ENCODE peak calls at places on chromosomes 7 and 10, in four cellular contexts. H, Y, G and J are unnamed samples.

GRCh38 chr7:55063633-55064032 is 44.8 kb downstream of the EGFR start:
- DNase-seq in H (no peak), Y (no peak), G (no peak), J (no peak)

GRCh38 chr7:46847126-46847525 is 734.8 kb downstream of the TNS3 start:
- DNase-seq in H (no peak), Y (no peak), G (no peak), J (no peak)

GRCh38 chr10:108812906-108813305 is 1110.4 kb downstream of the XPNPEP1 start:
- DNase-seq in H (no peak), Y (no peak), G (no peak), J (no peak)

GRCh38 chr10:47322300-47323061 is at the start of gene GDF2:
- DNase-seq in H (no peak), Y (no peak), G (peak; percentile 44), J (no peak)

GRCh38 chr10:1229116-1229515 is 172.9 kb downstream of the WDR37 start:
- DNase-seq in H (no peak), Y (no peak), G (no peak), J (no peak)

GRCh38 chr10:91415816-91416215 is 5.7 kb downstream of the HECTD2 start:
- DNase-seq in H (no peak), Y (no peak), G (no peak), J (no peak)

GRCh38 chr10:78805176-78805575 is 263.6 kb upstream of the ZMIZ1 start:
- DNase-seq in H (peak; percentile 84), Y (no peak), G (no peak), J (no peak)

GRCh38 chr7:65840446-65840845 is 32.4 kb upstream of the VKORC1L1 start:
- DNase-seq in H (no peak), Y (no peak), G (no peak), J (peak; percentile 39)

GRCh38 chr7:72546586-72546985 is 134.4 kb upstream of the CALN1 start:
- DNase-seq in H (no peak), Y (no peak), G (no peak), J (peak; percentile 24)
- TF ChIP-seq NRF1 in H (no peak), Y (no peak), G (no peak), J (no peak)

GRCh38 chr7:50826371-50827172 is 43.9 kb upstream of the GRB10 start:
- DNase-seq in H (no peak), Y (no peak), G (no peak), J (no peak)
- TF ChIP-seq NRF1 in H (no peak), Y (no peak), G (no peak), J (no peak)

GRCh38 chr10:3807221-3807927 is 22.4 kb upstream of the KLF6 start:
- DNase-seq in H (no peak), Y (no peak), G (no peak), J (no peak)
- TF ChIP-seq NRF1 in H (no peak), Y (no peak), G (no peak), J (no peak)

DNA sequence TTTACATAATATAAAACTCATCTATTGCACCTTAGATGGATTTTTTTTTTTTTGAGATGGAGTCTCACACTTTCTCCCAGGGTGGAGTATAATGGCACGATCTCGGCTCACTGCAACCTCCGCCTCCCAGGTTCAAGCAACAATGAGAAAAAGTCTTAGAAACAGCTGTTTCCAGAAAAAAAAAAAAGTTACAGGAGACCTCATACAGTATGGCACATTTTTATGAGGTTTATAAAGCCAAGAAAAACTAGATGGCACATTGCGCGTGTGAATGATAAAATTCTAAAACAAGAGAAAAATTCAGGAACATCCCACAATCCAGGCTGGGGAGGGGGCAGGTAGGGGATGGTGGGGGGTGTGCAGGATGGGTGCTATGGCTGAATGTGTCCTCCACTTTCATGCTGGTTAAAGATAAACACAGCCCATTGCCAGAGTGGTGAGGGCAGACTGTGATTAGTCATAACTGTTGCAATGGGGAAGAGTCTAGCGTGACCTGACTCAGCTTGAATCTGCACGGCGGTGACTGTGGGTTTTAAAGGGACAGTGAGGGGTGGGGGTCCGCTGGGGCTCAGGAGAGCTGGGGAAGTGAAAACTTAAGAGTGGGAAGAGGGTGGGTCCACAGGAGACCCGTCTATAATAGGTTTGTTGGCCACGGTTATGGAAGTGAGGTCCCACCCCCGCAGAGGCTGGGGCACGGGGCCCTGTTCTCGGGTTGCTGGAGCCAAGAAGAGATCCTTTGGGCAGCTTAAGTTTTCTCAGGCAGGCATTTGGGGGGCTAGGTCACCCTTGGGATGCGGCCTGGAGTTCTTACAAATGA is 11.9 kb upstream of the LRRC27 start:
- DNase-seq in H (no peak), Y (no peak), G (peak; percentile 31), J (peak; percentile 66)
- TF ChIP-seq NRF1 in H (no peak), Y (no peak), G (no peak), J (no peak)

GRCh38 chr7:26348234-26348851 is 56.7 kb downstream of the SNX10 start:
- DNase-seq in H (no peak), Y (no peak), G (no peak), J (no peak)

GRCh38 chr7:26346611-26347200 is 55.0 kb downstream of the SNX10 start:
- DNase-seq in H (no peak), Y (no peak), G (no peak), J (no peak)

GRCh38 chr7:26345837-26346236 is 54.2 kb downstream of the SNX10 start:
- DNase-seq in H (no peak), Y (no peak), G (no peak), J (no peak)

GRCh38 chr7:26345202-26345601 is 53.5 kb downstream of the SNX10 start:
- DNase-seq in H (no peak), Y (no peak), G (no peak), J (no peak)

DNA sequence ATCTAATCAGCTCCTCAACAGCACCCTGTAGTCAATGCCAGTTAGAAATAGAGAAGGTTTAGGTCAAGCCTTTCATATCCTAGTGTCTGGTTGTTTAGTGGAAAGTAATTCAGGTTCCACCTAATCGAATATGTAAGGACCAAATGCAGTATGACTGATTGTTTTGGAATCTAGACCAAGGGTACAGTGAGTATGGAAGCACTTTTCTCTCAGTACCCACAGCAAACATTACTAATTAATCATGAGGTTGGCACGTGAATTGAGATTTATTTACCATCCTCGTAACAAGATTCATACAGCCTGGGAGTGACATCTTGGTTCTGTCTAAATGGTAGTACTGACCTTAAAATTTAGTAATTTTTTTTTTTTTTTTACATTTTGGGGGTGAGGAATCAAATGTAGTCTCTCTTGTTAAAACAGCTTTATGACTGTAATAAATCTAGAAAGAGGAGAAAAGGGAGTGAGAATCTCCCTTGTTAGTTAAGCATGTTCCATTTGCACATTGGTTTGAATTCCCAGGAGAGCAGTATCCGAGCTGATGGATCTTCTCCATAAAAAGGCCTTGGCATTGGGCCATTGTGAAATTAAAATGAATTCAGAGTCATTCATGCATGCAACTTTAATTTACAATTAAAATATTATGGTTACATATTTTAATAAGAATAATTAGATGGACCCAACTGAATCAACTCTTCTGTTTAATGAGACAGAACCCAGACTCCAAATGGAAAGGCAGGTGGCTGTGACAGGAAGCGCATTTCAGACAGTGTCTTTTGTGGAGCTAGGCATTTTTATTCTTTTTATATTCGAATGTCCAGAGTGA is 57.5 kb downstream of the SNX10 start:
- DNase-seq in H (no peak), Y (no peak), G (no peak), J (no peak)
- TF ChIP-seq NRF1 in H (no peak), Y (no peak), G (no peak), J (no peak)

DNA sequence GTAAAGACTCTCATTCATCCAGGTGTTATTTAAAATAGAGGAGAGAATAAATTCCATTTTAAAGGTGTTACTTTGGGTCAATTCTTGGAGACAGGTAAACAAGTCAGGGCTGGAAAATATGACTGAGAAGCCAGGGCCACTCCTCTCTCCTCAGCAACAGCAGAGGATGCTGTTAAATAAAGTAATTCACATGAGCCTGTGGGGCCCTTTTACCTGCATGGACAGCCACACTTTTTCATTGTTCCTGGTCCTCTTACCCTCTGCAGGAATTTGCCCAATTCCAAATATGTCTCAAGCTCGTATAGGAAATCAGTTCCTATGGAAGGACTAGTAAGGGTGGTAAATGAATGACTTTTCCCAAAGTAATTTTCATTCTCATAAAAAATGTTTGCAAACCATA is 420.1 kb upstream of the KLF6 start:
- DNase-seq in H (no peak), Y (no peak), G (no peak), J (no peak)
- TF ChIP-seq NRF1 in H (no peak), Y (no peak), G (no peak), J (no peak)

GRCh38 chr10:49426490-49427360 is 30.8 kb upstream of the DRGX start:
- DNase-seq in H (no peak), Y (no peak), G (no peak), J (no peak)

GRCh38 chr10:49431426-49431825 is 35.5 kb upstream of the DRGX start:
- DNase-seq in H (no peak), Y (no peak), G (no peak), J (no peak)

GRCh38 chr10:49433069-49433468 is 37.2 kb upstream of the DRGX start:
- DNase-seq in H (no peak), Y (no peak), G (no peak), J (no peak)

GRCh38 chr10:49435225-49435624 is 39.3 kb upstream of the DRGX start:
- DNase-seq in H (no peak), Y (no peak), G (no peak), J (no peak)

DNA sequence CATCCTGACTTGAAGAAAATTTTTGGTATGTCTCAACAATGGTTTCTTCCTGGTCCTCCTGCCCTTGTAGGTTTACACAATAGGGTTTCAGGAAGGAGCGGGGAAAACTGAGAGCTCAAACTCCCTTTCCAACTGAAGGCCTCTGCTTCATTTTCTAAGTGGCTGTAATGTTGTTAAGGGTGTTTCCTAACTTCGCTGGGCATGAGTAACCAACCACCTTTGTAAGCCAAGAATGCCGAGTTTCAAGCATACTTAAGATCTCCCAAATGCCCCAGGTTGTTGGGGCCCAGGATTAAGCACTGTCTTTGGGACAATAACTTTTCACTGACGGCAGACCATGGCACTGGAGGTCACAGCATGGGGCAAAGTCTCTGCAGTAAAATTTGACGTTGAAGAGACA is 33.6 kb upstream of the DRGX start:
- DNase-seq in H (no peak), Y (no peak), G (no peak), J (no peak)
- TF ChIP-seq NRF1 in H (no peak), Y (no peak), G (no peak), J (no peak)

GRCh38 chr10:128070161-128070560 is 56.1 kb downstream of the MKI67 start:
- DNase-seq in H (no peak), Y (no peak), G (no peak), J (no peak)
- TF ChIP-seq NRF1 in H (no peak), Y (no peak), G (no peak), J (no peak)

DNA sequence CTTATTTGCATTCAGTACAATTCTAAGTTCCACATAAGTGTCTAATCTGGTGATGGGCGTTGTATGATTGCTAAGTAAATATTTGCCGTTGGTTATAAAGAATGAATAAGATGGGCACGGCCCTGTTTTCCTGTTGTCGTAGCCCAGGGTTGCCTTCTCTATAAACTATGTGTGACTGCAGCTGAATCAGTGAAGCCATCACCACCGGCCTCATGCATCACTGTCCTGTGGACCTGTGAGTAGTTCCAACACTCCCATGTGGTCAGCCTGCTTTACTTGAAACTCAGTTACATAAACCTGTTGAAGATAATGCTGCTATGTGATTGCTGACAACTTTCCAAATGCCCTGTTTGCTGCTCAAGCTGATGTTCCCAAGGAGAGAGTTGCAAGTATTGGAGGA is 21.6 kb upstream of the KLF6 start:
- DNase-seq in H (no peak), Y (no peak), G (no peak), J (no peak)
- TF ChIP-seq NRF1 in H (no peak), Y (no peak), G (no peak), J (no peak)